ENCODE peak calls at places on chromosomes 13 and 19, in eight cellular contexts. W, L, G, Z, U, A, Q and J are unnamed samples.

GRCh38 chr13:75485286-75486062 is 3.5 kb upstream of the TBC1D4 start:
- DNase-seq in W (peak), L (peak), G (no peak), Z (no peak), U (no peak), A (no peak), Q (peak), J (no peak)

GRCh38 chr13:22121340-22121739 is 450.5 kb downstream of the FGF9 start:
- DNase-seq in W (no peak), L (no peak), G (no peak), Z (no peak), U (no peak), A (no peak), Q (no peak), J (no peak)

GRCh38 chr19:46497773-46498172 is 2.1 kb upstream of the PNMA8B start:
- DNase-seq in W (no peak), L (peak), G (no peak), Z (no peak), U (no peak), A (no peak), Q (peak), J (no peak)

GRCh38 chr19:46081928-46082727 is 41.3 kb upstream of the IGFL4 start:
- DNase-seq in W (no peak), L (peak), G (no peak), Z (peak), U (peak), A (no peak), Q (peak), J (no peak)

GRCh38 chr13:112883241-112883945 is 85.6 kb upstream of the MCF2L start:
- DNase-seq in W (no peak), L (no peak), G (no peak), Z (no peak), U (no peak), A (no peak), Q (no peak), J (peak)

GRCh38 chr13:106161186-106161585 is 374.3 kb downstream of the EFNB2 start:
- DNase-seq in W (no peak), L (no peak), G (no peak), Z (no peak), U (no peak), A (no peak), Q (no peak), J (no peak)

GRCh38 chr13:109833940-109834339 is 47.6 kb upstream of the IRS2 start:
- DNase-seq in W (no peak), L (no peak), G (no peak), Z (no peak), U (no peak), A (no peak), Q (no peak), J (no peak)

GRCh38 chr19:46753420-46754155 is 7.3 kb upstream of the STRN4 start:
- DNase-seq in W (no peak), L (no peak), G (no peak), Z (no peak), U (peak), A (no peak), Q (peak), J (no peak)

GRCh38 chr13:66402071-66402470 is 828.1 kb downstream of the PCDH9 start:
- DNase-seq in W (no peak), L (no peak), G (no peak), Z (no peak), U (no peak), A (no peak), Q (no peak), J (no peak)

GRCh38 chr13:31441804-31442487 is 242.2 kb downstream of the B3GLCT start:
- DNase-seq in W (no peak), L (no peak), G (no peak), Z (no peak), U (no peak), A (peak), Q (no peak), J (no peak)

GRCh38 chr13:99288069-99288468 is 19.1 kb downstream of the GPR183 start:
- DNase-seq in W (no peak), L (no peak), G (no peak), Z (no peak), U (no peak), A (no peak), Q (no peak), J (no peak)

GRCh38 chr13:30915691-30916541 is 9.8 kb downstream of the MEDAG start:
- DNase-seq in W (no peak), L (no peak), G (no peak), Z (no peak), U (no peak), A (no peak), Q (no peak), J (no peak)

GRCh38 chr19:10043286-10043927 is 30.1 kb downstream of the RDH8 start:
- DNase-seq in W (no peak), L (peak), G (no peak), Z (peak), U (peak), A (no peak), Q (no peak), J (no peak)

DNA sequence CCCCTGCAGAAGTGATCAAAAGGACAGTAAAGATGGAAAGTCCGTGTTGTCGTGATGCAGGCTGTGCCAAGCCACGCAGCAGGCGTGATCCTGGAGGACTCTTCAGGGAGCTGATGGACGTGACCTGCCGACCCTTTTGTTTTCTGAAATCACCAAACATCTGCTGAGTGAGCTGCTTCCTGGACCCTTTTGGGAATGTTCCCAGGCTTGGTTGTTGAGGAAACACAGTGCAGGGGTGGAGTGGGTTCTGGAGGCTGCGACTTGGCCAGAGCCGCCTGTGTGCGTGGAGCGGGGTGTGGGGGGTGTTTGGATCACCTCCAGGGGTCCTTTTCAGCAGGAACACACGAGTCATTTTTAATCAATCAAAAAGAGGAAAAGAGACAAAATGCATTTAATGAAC is 15.4 kb upstream of the CPAMD8 start:
- DNase-seq in W (no peak), L (peak), G (no peak), Z (no peak), U (no peak), A (no peak), Q (peak), J (no peak)
- H3K27ac ChIP-seq in W (no peak), L (no peak), G (no peak), Z (peak), U (peak), A (no peak), Q (no peak), J (no peak)

GRCh38 chr13:97202761-97203160 is 19.4 kb upstream of the MBNL2 start:
- DNase-seq in W (no peak), L (no peak), G (no peak), Z (no peak), U (no peak), A (no peak), Q (no peak), J (no peak)

GRCh38 chr13:97200081-97200942 is 21.8 kb upstream of the MBNL2 start:
- DNase-seq in W (no peak), L (peak), G (no peak), Z (no peak), U (no peak), A (no peak), Q (no peak), J (no peak)

GRCh38 chr13:97198753-97199152 is 23.4 kb upstream of the MBNL2 start:
- DNase-seq in W (no peak), L (no peak), G (no peak), Z (no peak), U (no peak), A (no peak), Q (no peak), J (no peak)

GRCh38 chr13:97196340-97196739 is 25.8 kb upstream of the MBNL2 start:
- DNase-seq in W (no peak), L (no peak), G (no peak), Z (no peak), U (no peak), A (no peak), Q (no peak), J (no peak)

GRCh38 chr13:97199451-97199850 is 22.7 kb upstream of the MBNL2 start:
- DNase-seq in W (no peak), L (no peak), G (no peak), Z (no peak), U (no peak), A (no peak), Q (no peak), J (no peak)
- H3K27ac ChIP-seq in W (no peak), L (peak), G (no peak), Z (no peak), U (no peak), A (no peak), Q (no peak), J (no peak)

GRCh38 chr19:1843116-1843515 is 5.2 kb downstream of the REXO1 start:
- DNase-seq in W (no peak), L (no peak), G (no peak), Z (no peak), U (no peak), A (no peak), Q (no peak), J (no peak)

GRCh38 chr19:1841209-1841924 is 6.9 kb downstream of the REXO1 start:
- DNase-seq in W (no peak), L (no peak), G (no peak), Z (no peak), U (no peak), A (no peak), Q (no peak), J (no peak)

GRCh38 chr19:1845642-1846041 is 2.6 kb downstream of the REXO1 start:
- DNase-seq in W (no peak), L (no peak), G (no peak), Z (no peak), U (no peak), A (no peak), Q (no peak), J (peak)

GRCh38 chr19:1844536-1845515 is 3.5 kb downstream of the REXO1 start:
- DNase-seq in W (no peak), L (no peak), G (no peak), Z (no peak), U (no peak), A (no peak), Q (no peak), J (no peak)

DNA sequence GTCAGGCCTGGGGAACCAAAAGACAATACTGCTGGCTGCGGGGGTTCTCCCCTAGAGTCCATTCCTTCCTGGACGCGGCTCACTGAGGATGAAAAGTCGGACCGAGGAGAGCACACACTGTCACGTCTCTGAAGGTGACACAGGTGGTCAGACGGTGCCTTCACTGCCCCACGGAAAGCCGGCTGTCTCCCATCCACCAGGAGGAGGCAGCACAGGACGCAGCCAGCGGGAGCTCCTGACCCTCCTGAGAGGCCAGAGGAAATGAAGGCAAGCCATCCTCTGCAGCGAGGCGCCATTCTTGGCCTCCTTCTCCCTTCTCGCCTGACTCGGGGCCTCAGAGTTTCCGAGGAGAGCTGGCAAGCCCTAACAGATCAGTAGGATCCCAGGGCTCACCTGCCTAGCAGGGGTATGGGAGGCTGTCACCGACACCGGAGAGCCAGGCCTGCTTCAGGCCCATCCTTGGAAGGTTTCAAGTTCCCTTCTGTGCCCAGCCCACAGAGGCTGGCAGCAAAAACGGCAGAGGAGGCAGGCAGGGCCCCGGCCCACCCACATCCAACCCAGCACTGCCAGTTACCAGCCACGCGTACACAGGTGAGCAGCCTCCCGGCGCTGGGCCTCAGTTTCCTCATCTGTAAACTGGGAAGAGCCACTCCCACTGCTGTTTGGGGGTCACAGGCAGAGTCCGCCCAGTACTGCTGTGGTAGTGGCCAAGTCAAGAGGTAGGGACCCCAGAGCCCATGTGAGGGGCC is 4.5 kb downstream of the REXO1 start:
- DNase-seq in W (no peak), L (no peak), G (no peak), Z (no peak), U (peak), A (no peak), Q (no peak), J (peak)
- H3K27ac ChIP-seq in W (peak), L (no peak), G (no peak), Z (no peak), U (no peak), A (no peak), Q (no peak), J (no peak)

DNA sequence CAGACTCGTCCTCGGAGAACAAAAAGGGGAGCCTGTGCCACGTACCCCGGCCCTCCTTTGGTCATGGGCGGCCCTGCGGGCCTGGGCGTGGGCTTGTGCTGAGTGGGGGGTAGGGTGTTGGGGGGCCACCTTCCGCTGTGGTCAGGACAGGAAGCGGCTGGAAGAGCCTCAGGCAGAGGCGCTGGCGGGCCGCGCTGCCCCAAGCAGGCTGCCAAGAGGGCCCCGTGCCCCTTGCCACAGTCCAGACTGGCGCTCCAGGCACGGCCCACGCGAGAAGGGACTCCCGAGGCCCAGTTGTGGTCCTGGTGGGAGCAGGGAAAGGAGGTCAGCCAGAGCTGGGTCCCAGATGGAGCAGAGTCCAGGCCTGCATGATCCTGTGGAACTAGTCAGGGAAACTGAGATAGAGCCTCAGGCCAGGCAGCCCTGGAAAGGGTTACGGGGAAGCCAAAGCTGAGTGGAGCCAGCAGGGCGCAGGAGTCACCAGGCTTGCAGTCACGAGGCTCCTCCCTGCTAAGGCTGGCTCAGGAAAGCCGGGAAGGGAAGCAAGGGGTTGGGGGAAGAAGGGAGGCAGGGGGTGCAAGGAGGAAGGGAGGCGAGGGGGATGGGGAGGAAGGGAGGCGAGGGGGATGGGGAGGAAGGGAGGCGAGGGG is 135.0 kb downstream of the CRYL1 start:
- DNase-seq in W (no peak), L (no peak), G (no peak), Z (no peak), U (no peak), A (no peak), Q (peak), J (no peak)
- H3K27ac ChIP-seq in W (no peak), L (no peak), G (no peak), Z (no peak), U (no peak), A (no peak), Q (no peak), J (no peak)

DNA sequence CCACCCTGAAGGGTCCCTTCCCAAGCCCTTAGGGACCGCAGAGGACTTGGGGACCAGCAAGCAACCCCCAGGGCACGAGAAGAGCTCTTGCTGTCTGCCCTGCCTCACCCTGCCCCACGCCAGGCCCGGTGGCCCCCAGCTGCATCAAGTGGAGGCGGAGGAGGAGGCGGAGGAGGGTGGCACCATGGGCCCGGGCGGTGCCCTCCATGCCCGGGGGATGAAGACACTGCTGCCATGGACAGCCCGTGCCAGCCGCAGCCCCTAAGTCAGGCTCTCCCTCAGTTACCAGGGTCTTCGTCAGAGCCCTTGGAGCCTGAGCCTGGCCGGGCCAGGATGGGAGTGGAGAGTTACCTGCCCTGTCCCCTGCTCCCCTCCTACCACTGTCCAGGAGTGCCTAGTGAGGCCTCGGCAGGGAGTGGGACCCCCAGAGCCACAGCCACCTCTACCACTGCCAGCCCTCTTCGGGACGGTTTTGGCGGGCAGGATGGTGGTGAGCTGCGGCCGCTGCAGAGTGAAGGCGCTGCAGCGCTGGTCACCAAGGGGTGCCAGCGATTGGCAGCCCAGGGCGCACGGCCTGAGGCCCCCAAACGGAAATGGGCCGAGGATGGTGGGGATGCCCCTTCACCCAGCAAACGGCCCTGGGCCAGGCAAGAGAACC is 1.5 kb downstream of the EGLN2 start:
- DNase-seq in W (no peak), L (no peak), G (no peak), Z (no peak), U (no peak), A (no peak), Q (peak), J (no peak)
- H3K27ac ChIP-seq in W (peak), L (peak), G (peak), Z (no peak), U (no peak), A (peak), Q (peak), J (peak)

DNA sequence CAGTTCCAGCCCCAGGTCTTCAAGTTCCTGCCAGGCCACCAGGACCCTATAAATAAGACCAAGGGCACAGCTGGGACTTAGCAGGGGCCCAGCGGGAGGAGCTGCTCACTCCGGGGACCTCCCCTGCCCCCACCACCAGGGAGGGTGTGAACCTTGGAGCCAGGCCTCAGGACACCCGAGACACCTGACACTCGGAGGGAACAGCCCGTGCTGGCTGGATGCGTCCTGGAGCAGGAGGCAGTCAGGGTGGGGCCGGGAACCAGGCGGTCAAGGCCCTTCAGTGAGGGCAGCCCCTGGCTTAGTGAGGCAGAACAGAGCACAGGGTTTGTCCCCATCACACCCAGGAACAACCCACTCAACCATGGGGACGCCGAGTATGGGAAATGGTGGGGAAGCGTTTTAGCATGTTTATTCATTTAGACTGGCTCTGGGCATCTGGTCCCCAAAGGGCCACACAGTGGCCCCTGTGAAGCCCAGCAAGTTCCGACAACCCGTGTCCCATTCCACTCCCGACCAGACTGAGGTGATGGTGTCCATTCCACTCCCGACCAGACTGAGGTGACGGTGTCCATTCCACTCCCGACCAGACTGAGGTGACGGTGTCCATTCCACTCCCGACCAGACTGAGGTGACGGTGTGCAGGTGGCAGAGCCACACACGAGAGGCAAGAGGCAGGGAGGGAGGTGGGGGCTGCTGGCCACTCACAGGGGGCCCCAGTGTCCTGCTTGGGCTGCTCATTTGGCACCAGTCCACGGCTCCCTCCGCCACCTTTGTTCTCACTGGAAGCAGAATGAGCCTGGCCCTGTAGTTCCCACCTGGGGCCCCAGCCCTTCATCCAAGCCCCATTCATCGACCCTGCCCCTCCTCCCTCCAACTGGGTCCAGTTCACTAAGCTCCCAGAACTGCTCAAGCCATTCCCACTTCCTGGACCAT is 2.2 kb upstream of the MIDN start:
- DNase-seq in W (no peak), L (no peak), G (no peak), Z (no peak), U (peak), A (peak), Q (no peak), J (no peak)
- H3K27ac ChIP-seq in W (peak), L (no peak), G (peak), Z (no peak), U (no peak), A (peak), Q (no peak), J (peak)

GRCh38 chr13:41827507-41828213 is 133.2 kb downstream of the VWA8 start:
- DNase-seq in W (no peak), L (peak), G (no peak), Z (no peak), U (no peak), A (no peak), Q (peak), J (no peak)
- H3K27ac ChIP-seq in W (no peak), L (no peak), G (peak), Z (no peak), U (no peak), A (peak), Q (peak), J (no peak)

GRCh38 chr13:94984974-94985373 is 272.6 kb upstream of the SOX21 start:
- DNase-seq in W (no peak), L (no peak), G (no peak), Z (no peak), U (no peak), A (no peak), Q (no peak), J (no peak)

GRCh38 chr13:94987081-94987480 is 274.7 kb upstream of the SOX21 start:
- DNase-seq in W (no peak), L (no peak), G (no peak), Z (no peak), U (no peak), A (no peak), Q (no peak), J (no peak)

GRCh38 chr13:94988654-94989053 is 276.3 kb upstream of the SOX21 start:
- DNase-seq in W (no peak), L (no peak), G (no peak), Z (no peak), U (peak), A (no peak), Q (no peak), J (no peak)

GRCh38 chr13:94992277-94992989 is 280.1 kb upstream of the SOX21 start:
- DNase-seq in W (no peak), L (no peak), G (no peak), Z (no peak), U (no peak), A (no peak), Q (no peak), J (no peak)

GRCh38 chr13:94987869-94988268 is 275.5 kb upstream of the SOX21 start:
- DNase-seq in W (no peak), L (no peak), G (no peak), Z (no peak), U (no peak), A (no peak), Q (no peak), J (no peak)
- H3K27ac ChIP-seq in W (no peak), L (no peak), G (no peak), Z (no peak), U (no peak), A (no peak), Q (no peak), J (no peak)